ENCODE peak calls at places on chromosome X, in nine cellular contexts. E is adipocyte; L is kidney; X is astrocyte of the spinal cord; O is PC-3; I is progenitor cell of endocrine pancreas; N is amygdala; S is cerebellar cortex; H is stimulated activated CD4-positive, alpha-beta T cell treated with anti-CD3 and anti-CD28 coated beads, Interleukin-4, amount 100 ng/mL, for 24 hours. J is an unnamed sample.
A peak's percentile ranks its signal among the peaks of the same experiment; 100 is the strongest.

GRCh38 chrX:119605398-119605738 is 856 bp downstream of the NKRF start:
- DNase-seq in E (peak; percentile 15), L (peak; percentile 81), X (no peak), O (no peak), I (no peak), N (no peak), S (peak; percentile 15), H (no peak), J (peak; percentile 28)

GRCh38 chrX:15343075-15343476 is 7.8 kb upstream of the PIGA start:
- DNase-seq in E (peak; percentile 63), L (no peak), X (no peak), O (peak; percentile 60), I (no peak), N (no peak), S (no peak), H (no peak), J (peak; percentile 6)

GRCh38 chrX:123610915-123611314 is 121.9 kb downstream of the THOC2 start:
- DNase-seq in E (no peak), L (no peak), X (no peak), O (no peak), I (no peak), N (no peak), S (no peak), H (no peak), J (no peak)

GRCh38 chrX:111375747-111376146 is 36.2 kb downstream of the DCX start:
- DNase-seq in E (peak; percentile 1), L (no peak), X (peak; percentile 3), O (no peak), I (no peak), N (no peak), S (no peak), H (no peak), J (no peak)

GRCh38 chrX:22116585-22117546 is 84.7 kb downstream of the PHEX start:
- DNase-seq in E (no peak), L (no peak), X (no peak), O (no peak), I (no peak), N (no peak), S (no peak), H (no peak), J (no peak)

GRCh38 chrX:27838176-27838575 is 30.4 kb downstream of the MAGEB10 start:
- DNase-seq in E (peak; percentile 4), L (no peak), X (no peak), O (no peak), I (no peak), N (no peak), S (no peak), H (no peak), J (no peak)

GRCh38 chrX:140467211-140467610 is 37.7 kb downstream of the SOX3 start:
- DNase-seq in E (no peak), L (no peak), X (peak; percentile 54), O (no peak), I (no peak), N (no peak), S (no peak), H (no peak), J (no peak)

GRCh38 chrX:103362504-103362903 is 6.2 kb downstream of the TCEAL9 start:
- DNase-seq in E (no peak), L (no peak), X (no peak), O (peak; percentile 54), I (no peak), N (no peak), S (no peak), H (no peak), J (peak; percentile 60)

GRCh38 chrX:132206259-132206658 is 13.0 kb downstream of the RAP2C start:
- DNase-seq in E (no peak), L (no peak), X (no peak), O (no peak), I (no peak), N (no peak), S (no peak), H (no peak), J (no peak)

GRCh38 chrX:111854778-111855490 is 21.0 kb upstream of the TRPC5OS start:
- DNase-seq in E (no peak), L (no peak), X (no peak), O (no peak), I (no peak), N (no peak), S (no peak), H (no peak), J (no peak)

GRCh38 chrX:47217121-47217851 is 1.2 kb upstream of the CDK16 start:
- DNase-seq in E (peak; percentile 53), L (peak; percentile 82), X (no peak), O (peak; percentile 75), I (no peak), N (no peak), S (peak; percentile 64), H (peak; percentile 34), J (peak; percentile 35)

GRCh38 chrX:46929439-46930018 is 17.3 kb downstream of the JADE3 start:
- DNase-seq in E (peak; percentile 48), L (no peak), X (peak; percentile 46), O (peak; percentile 9), I (no peak), N (no peak), S (no peak), H (no peak), J (peak; percentile 19)

GRCh38 chrX:115378471-115378870 is 89.0 kb downstream of the LUZP4 start:
- DNase-seq in E (peak; percentile 55), L (no peak), X (peak; percentile 32), O (peak; percentile 16), I (no peak), N (no peak), S (no peak), H (no peak), J (peak; percentile 12)

GRCh38 chrX:50852524-50852923 is 38.5 kb upstream of the SHROOM4 start:
- DNase-seq in E (no peak), L (no peak), X (no peak), O (no peak), I (no peak), N (no peak), S (no peak), H (no peak), J (no peak)